ENCODE peak calls at places on chromosomes 7 and 10, in four cellular contexts. L, D, Q and F are unnamed samples.

GRCh38 chr10:74991435-74991834 is 120.0 kb upstream of the SAMD8 start:
- DNase-seq in L (peak; percentile 52), D (peak; percentile 20), Q (no peak), F (no peak)

GRCh38 chr10:113021268-113022028 is 71.4 kb downstream of the TCF7L2 start:
- DNase-seq in L (no peak), D (no peak), Q (no peak), F (no peak)

GRCh38 chr10:124450010-124450782 is at the start of gene NKX1-2:
- DNase-seq in L (no peak), D (no peak), Q (no peak), F (no peak)

GRCh38 chr10:91253300-91253699 is 32.8 kb downstream of the PCGF5 start:
- DNase-seq in L (no peak), D (no peak), Q (no peak), F (no peak)

GRCh38 chr10:128046156-128046933 is 79.9 kb downstream of the MKI67 start:
- DNase-seq in L (no peak), D (no peak), Q (peak; percentile 64), F (no peak)

GRCh38 chr7:18505870-18506460 is 10.4 kb downstream of the HDAC9 start:
- DNase-seq in L (peak; percentile 62), D (peak; percentile 25), Q (no peak), F (no peak)

GRCh38 chr7:46948776-46949175 is 633.1 kb downstream of the TNS3 start:
- DNase-seq in L (no peak), D (no peak), Q (no peak), F (no peak)

GRCh38 chr7:105015631-105015965 is 1.6 kb downstream of the KMT2E start:
- DNase-seq in L (peak; percentile 47), D (peak; percentile 53), Q (no peak), F (no peak)

DNA sequence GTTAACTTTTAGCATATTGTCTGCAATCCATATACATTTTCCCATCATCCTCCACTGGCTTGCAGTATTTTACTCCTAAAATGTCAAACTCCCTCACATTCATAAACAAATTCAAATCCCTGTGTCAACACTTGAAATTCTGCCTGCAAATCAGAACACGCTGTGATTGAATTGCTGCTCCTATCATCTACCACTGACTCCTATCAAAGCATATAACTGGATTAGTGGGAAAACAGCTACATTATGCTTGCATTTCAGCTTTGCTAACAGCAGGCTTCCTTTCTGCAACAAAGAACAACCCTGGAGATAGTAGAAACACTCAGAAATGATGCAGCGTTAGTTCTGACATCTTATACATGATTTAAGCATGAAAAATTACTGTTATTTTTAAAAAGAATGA is 281.8 kb upstream of the HGF start:
- DNase-seq in L (no peak), D (no peak), Q (no peak), F (no peak)
- TF ChIP-seq CTCF in L (no peak), D (no peak), Q (no peak), F (no peak)

GRCh38 chr10:108064856-108065255 is 900.4 kb upstream of the SORCS1 start:
- DNase-seq in L (no peak), D (no peak), Q (no peak), F (no peak)

GRCh38 chr10:108070789-108071188 is 906.3 kb upstream of the SORCS1 start:
- DNase-seq in L (no peak), D (no peak), Q (no peak), F (no peak)

GRCh38 chr10:108072466-108072865 is 908.0 kb upstream of the SORCS1 start:
- DNase-seq in L (no peak), D (no peak), Q (no peak), F (no peak)

DNA sequence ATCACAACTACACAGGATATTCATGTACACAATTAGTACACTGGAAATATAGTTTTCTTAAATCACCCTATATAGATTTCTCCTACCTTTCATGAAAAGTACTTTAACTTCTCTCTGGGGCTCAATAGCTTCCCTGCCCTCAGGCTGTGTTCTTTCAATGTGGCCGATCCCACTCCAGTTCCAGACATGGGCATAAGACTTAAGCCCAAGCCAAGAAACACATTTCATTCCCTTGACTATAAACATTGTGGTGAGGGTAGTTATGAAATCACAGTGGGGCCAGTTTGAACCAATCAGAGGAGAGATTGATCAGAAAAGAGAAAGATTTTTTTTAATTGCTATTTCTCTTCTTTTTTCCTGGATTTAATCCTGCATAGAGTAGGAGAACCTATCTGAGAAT is 904.6 kb upstream of the SORCS1 start:
- DNase-seq in L (no peak), D (no peak), Q (no peak), F (no peak)
- H3K9me3 ChIP-seq in L (no peaks in the 10 kb centered on the region), D (no peaks in the 10 kb centered on the region), Q (no peaks in the 10 kb centered on the region), F (no peaks in the 10 kb centered on the region)

DNA sequence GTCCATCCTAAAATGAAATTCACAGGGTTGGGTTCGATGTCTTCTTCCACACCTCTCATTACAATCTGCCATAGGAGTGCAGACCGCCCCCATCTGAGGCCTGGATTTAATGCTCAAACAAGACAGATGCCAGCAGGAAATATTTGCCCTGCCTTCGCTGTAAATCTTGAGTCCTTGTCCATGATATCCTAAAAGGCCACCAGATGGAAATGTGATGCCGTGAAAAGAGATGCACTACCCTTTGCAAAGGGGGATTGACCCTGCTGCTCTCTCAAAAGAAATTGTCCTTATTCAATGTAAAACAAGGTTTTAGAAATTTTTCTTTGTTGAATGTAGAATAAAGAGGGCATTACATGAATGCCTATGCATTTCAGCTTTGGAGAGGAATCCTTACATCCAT is 37.5 kb downstream of the AGAP4 start:
- DNase-seq in L (no peak), D (peak; percentile 15), Q (no peak), F (no peak)
- TF ChIP-seq CTCF in L (peak; percentile 13), D (no peak), Q (no peak), F (no peak)

DNA sequence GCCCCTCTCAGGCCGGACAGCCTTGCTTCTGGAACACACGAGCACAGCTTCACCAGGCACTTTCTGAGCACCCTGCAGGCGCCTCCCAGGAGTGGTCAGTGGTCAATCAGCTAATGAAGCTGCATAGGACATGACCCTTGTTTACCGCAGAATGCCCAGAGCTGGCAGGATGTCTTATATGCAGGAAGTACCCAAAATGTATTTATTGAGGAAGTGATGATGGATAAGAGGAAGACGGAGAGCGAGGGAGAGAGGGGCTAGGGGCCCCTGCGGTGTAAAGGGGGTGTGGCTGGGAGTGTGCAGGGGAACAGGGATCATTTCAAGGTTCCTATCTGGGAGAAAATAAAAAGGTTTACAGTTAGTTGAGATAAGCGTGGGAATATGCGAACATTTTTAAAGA is 3.3 kb downstream of the CYP2E1 start:
- DNase-seq in L (no peak), D (no peak), Q (no peak), F (no peak)
- H3K9me3 ChIP-seq in L (no peaks in the 10 kb centered on the region), D (no peaks in the 10 kb centered on the region), Q (no peaks in the 10 kb centered on the region), F (no peaks in the 10 kb centered on the region)